ENCODE peak calls at places on chromosome 18, in five cellular contexts. L, S, W, O and K are unnamed samples.

GRCh38 chr18:75408554-75409506 is 18.7 kb downstream of the SMIM21 start:
- DNase-seq in O (no peak), L (no peak), S (no peak), W (peak), K (no peak)

GRCh38 chr18:55100817-55101457 is 141.7 kb upstream of the CCDC68 start:
- DNase-seq in O (no peak), L (no peak), W (peak), S (no peak), K (no peak)

GRCh38 chr18:11994708-11995444 is 13.6 kb downstream of the IMPA2 start:
- DNase-seq in S (no peak), W (peak), L (no peak), O (no peak), K (peak)

GRCh38 chr18:79620586-79621165 is 58.9 kb upstream of the CTDP1 start:
- DNase-seq in L (no peak), S (no peak), W (no peak), O (no peak), K (peak)

GRCh38 chr18:69401475-69402218 is 959 bp downstream of the DOK6 start:
- DNase-seq in W (no peak), L (peak), S (no peak), O (no peak), K (peak)

GRCh38 chr18:74901347-74902169 is 303.9 kb downstream of the ZNF407 start:
- DNase-seq in O (no peak), S (no peak), L (no peak), W (no peak), K (no peak)

GRCh38 chr18:45557296-45557695 is 58.0 kb upstream of the SLC14A2 start:
- DNase-seq in S (no peak), W (no peak), O (no peak), L (no peak), K (no peak)

GRCh38 chr18:36811430-36811829 is 17.4 kb downstream of the TPGS2 start:
- DNase-seq in W (no peak), O (no peak), S (no peak), L (no peak), K (no peak)

GRCh38 chr18:59220784-59221765 is 1.1 kb downstream of the GRP start:
- DNase-seq in W (no peak), O (no peak), S (no peak), L (no peak), K (no peak)

GRCh38 chr18:9916067-9916684 is 2.4 kb downstream of the VAPA start:
- DNase-seq in S (no peak), O (no peak), W (no peak), L (no peak), K (no peak)

GRCh38 chr18:77068321-77068841 is 64.2 kb downstream of the MBP start:
- DNase-seq in O (no peak), W (peak), L (no peak), S (no peak), K (no peak)

GRCh38 chr18:54357660-54358494 is at the start of the genes C18orf54 and STARD6:
- DNase-seq in O (peak), L (peak), S (peak), W (no peak), K (peak)

GRCh38 chr18:24940416-24940815 is 411.6 kb downstream of the ZNF521 start:
- DNase-seq in O (no peak), L (no peak), W (no peak), S (no peak), K (no peak)

GRCh38 chr18:43396266-43396665 is 119.0 kb upstream of the SYT4 start:
- DNase-seq in O (no peak), S (no peak), L (no peak), W (no peak), K (no peak)

GRCh38 chr18:31648966-31649429 is 35.4 kb downstream of the B4GALT6 start:
- DNase-seq in O (no peak), L (no peak), W (peak), S (no peak), K (no peak)

GRCh38 chr18:21031845-21032244 is 79.8 kb downstream of the ROCK1 start:
- DNase-seq in L (no peak), W (no peak), S (no peak), O (no peak), K (no peak)

GRCh38 chr18:2515408-2515807 is 55.9 kb downstream of the METTL4 start:
- DNase-seq in O (no peak), L (no peak), S (no peak), W (peak), K (no peak)

GRCh38 chr18:12310762-12311161 is 2.7 kb downstream of the TUBB6 start:
- DNase-seq in W (no peak), S (no peak), O (no peak), L (no peak), K (no peak)

GRCh38 chr18:50559750-50560680 is at the start of gene MAPK4:
- DNase-seq in L (peak), O (no peak), W (no peak), S (no peak), K (peak)

GRCh38 chr18:76387608-76388007 is 107.4 kb downstream of the ZNF516 start:
- DNase-seq in S (no peak), O (no peak), W (no peak), L (no peak), K (no peak)